ENCODE peak calls at places on chromosome 12, in ten cellular contexts. U is OCI-LY7, N is endothelial cell of umbilical vein, S is keratinocyte, M is Karpas-422, Q is GM12878, K is mammary epithelial cell, A is PC-3, P is H9, G is fibroblast of lung. E is an unnamed sample. For H4K20me1, the result is how much of the 10 kb centered on the place peaks cover.

GRCh38 chr12:114888458-114888857 is 204.5 kb upstream of the TBX3 start:
- DNase-seq in U (no peak), N (no peak), S (no peak), M (no peak), Q (no peak), K (peak), A (peak), P (no peak), G (peak), E (peak)

GRCh38 chr12:59067068-59067467 is 146.8 kb upstream of the LRIG3 start:
- DNase-seq in U (no peak), N (peak), S (peak), M (no peak), Q (no peak), K (peak), A (peak), P (no peak), G (peak), E (peak)

GRCh38 chr12:9329019-9329418 is 120.8 kb upstream of the PZP start:
- DNase-seq in U (no peak), N (no peak), S (no peak), M (no peak), Q (no peak), K (no peak), A (no peak), P (no peak), G (no peak), E (no peak)

GRCh38 chr12:13465641-13466040 is 269.1 kb downstream of the EMP1 start:
- DNase-seq in U (no peak), N (no peak), S (no peak), M (no peak), Q (no peak), K (no peak), A (no peak), P (no peak), G (no peak), E (peak)

GRCh38 chr12:105977256-105978051 is 161.3 kb downstream of the NUAK1 start:
- DNase-seq in U (no peak), N (no peak), S (no peak), M (no peak), Q (no peak), K (peak), A (no peak), P (no peak), G (peak), E (peak)

GRCh38 chr12:4809013-4809448 is 88.8 kb downstream of the GALNT8 start:
- DNase-seq in U (no peak), N (no peak), S (no peak), M (no peak), Q (no peak), K (no peak), A (no peak), P (peak), G (peak), E (no peak)

GRCh38 chr12:6363330-6364036 is 11.9 kb downstream of the SCNN1A start:
- DNase-seq in U (peak), N (peak), S (no peak), M (no peak), Q (no peak), K (peak), A (peak), P (peak), G (peak), E (peak)

GRCh38 chr12:24200013-24200412 is 250.5 kb upstream of the SOX5 start:
- DNase-seq in U (no peak), N (peak), S (no peak), M (no peak), Q (peak), K (no peak), A (no peak), P (no peak), G (peak), E (no peak)

GRCh38 chr12:28460420-28461130 is 270.3 kb downstream of the CCDC91 start:
- DNase-seq in U (no peak), N (no peak), S (no peak), M (peak), Q (peak), K (no peak), A (no peak), P (no peak), G (no peak), E (no peak)

GRCh38 chr12:120999191-121000120 is 16.8 kb downstream of the C12orf43 start:
- DNase-seq in U (no peak), N (no peak), S (no peak), M (no peak), Q (no peak), K (no peak), A (no peak), P (peak), G (peak), E (peak)

GRCh38 chr12:20487519-20487918 is 119.2 kb downstream of the PDE3A start:
- DNase-seq in U (no peak), N (no peak), S (no peak), M (no peak), Q (no peak), K (no peak), A (no peak), P (no peak), G (no peak), E (peak)

GRCh38 chr12:69239922-69240624 is 704 bp downstream of the CPSF6 start:
- DNase-seq in U (peak), N (peak), S (no peak), M (peak), Q (no peak), K (peak), A (peak), P (peak), G (peak), E (peak)

GRCh38 chr12:69240625-69240984 is 1.2 kb downstream of the CPSF6 start:
- DNase-seq in U (peak), N (peak), S (no peak), M (peak), Q (no peak), K (peak), A (no peak), P (no peak), G (peak), E (peak)

GRCh38 chr12:69243099-69244084 is 4.0 kb downstream of the CPSF6 start:
- DNase-seq in U (peak), N (no peak), S (no peak), M (no peak), Q (peak), K (no peak), A (no peak), P (no peak), G (no peak), E (no peak)

GRCh38 chr12:69239286-69239921 is at the start of gene CPSF6:
- DNase-seq in U (peak), N (peak), S (peak), M (peak), Q (peak), K (peak), A (peak), P (peak), G (peak), E (peak)

DNA sequence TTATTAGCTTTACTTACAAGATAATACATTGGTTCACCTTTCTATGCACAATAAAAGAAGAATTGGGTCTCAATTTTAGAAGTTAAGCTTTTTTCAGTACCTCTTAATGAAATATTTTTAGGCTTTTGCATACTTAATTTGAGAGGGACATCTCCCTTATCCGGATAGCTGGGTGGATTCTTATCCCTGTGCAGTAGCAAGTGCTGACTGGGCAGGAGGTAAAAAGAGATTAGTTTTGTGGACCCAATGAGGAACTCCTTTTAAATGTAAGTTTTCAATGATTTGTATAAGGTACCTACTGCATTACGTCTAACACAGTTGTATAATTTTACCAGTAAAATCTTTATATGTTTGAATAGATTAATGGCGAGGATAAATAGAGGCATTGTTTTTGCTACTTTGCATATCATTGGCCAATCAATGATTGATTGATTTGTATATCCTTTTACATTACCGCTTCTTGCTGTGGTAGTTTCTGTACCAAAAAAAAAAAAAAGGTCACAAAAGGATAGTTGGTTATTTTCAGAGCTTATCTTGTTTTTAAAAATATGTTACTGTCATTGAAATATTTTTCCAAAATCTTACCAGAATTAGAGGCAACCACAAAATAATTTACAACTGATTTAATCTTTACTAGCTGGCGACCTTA is 2.2 kb downstream of the CPSF6 start:
- DNase-seq in U (peak), N (peak), S (no peak), M (no peak), Q (no peak), K (peak), A (no peak), P (no peak), G (peak), E (peak)
- H4K20me1 ChIP-seq in U (under half), N (under half), S (under half), M (under half), Q (under half), K (under half), A (half or more), P (under half), G (under half), E (under half)

DNA sequence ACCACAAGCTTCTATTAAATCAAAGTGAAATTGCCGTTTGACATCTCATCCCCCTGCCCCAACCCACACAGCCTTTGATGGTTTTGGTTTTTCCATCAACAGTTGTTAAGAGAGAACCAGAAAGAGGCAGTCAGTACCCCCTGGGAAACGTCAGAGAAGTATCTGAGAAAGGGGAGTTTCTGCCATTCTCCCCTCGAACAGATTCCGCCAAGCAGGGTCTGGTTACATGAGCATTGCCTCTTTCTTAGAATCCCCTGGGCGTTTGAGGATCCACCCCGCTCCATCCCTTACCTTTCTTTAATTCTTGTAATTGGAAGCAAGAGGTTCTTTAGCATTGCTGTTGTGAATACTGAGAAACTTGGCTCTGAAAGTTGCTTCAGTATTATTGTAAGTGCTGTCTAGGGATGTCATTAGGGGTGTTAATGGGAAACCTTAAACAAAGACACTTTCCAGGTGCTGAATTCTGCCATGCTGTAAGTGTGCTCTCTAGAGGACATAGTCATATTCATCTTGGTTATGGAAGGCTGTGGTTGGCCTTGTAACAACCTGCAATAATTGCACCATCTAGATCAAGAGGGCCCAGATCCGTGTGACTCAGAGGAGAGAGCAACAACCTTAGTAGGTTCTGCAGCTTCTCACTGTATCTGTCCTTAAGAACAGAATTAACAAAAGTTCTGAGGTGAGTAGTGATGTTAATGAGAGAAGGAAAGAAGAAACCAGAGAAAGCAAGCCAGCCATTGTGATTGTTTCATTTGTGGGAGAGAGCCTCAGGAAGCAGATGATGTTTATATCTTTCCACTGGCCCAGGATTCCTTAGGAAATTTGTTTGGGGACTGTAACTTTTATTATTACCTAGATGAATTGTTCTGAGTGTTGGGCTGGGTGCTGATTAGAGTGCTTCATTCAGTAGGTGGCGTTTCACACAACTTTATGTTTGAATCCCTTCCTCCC is 8.9 kb downstream of the TMBIM6 start:
- DNase-seq in U (peak), N (peak), S (no peak), M (peak), Q (peak), K (peak), A (peak), P (no peak), G (peak), E (peak)
- H4K20me1 ChIP-seq in U (under half), N (under half), S (under half), M (under half), Q (under half), K (under half), A (half or more), P (under half), G (under half), E (under half)

DNA sequence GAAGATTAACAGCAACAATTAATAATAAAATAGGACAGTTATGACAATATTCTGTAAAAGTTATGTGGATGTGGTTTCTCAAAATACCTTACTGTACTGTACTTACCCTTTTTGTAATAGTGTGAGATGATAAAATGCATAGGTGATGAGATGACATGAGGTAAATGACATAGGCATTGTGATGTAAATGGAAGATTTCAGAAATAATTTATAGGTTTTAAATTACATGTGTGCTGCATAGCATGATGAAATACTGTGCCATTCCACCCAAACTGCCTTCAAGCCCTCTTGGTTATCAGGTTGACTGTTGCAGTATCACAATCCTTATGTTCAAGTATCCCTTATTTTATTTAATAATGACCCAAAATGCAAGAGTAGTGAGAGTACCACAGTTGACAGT is 22.2 kb downstream of the USP15 start:
- DNase-seq in U (no peak), N (no peak), S (no peak), M (no peak), Q (no peak), K (no peak), A (no peak), P (no peak), G (no peak), E (no peak)
- H4K20me1 ChIP-seq in U (under half), N (under half), S (under half), M (under half), Q (under half), K (under half), A (under half), P (under half), G (under half), E (under half)

GRCh38 chr12:57176846-57177245 is 29.4 kb upstream of the LRP1-AS start:
- DNase-seq in U (no peak), N (no peak), S (no peak), M (no peak), Q (no peak), K (peak), A (peak), P (no peak), G (no peak), E (peak)
- H4K20me1 ChIP-seq in U (under half), N (under half), S (under half), M (under half), Q (under half), K (under half), A (under half), P (under half), G (under half), E (under half)

GRCh38 chr12:122853582-122854245 is 18.5 kb downstream of the HIP1R start:
- DNase-seq in U (no peak), N (no peak), S (no peak), M (no peak), Q (no peak), K (no peak), A (no peak), P (no peak), G (no peak), E (no peak)
- H4K20me1 ChIP-seq in U (under half), N (under half), S (under half), M (under half), Q (under half), K (under half), A (under half), P (under half), G (under half), E (under half)

DNA sequence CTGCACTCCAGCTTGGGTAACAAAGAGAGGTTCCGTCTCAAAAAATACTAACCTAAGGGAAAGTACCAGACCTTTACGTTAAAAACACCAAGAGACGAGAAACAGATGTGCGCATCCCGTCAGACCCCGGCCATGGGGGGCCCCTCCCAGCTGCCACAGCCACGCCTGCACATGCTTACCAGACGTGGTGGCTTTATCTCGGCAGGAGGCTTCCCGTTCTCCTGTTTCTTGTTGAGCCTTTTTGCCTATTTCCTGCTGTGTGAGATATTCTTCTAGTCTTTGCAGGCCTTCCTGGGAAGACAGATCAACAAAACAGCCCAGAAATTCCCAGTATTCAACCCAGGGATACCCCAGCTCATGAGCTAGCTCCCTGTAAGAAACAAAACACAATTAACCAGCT is 23.6 kb downstream of the PGAM5 start:
- DNase-seq in U (no peak), N (no peak), S (no peak), M (no peak), Q (no peak), K (no peak), A (no peak), P (no peak), G (no peak), E (no peak)
- H4K20me1 ChIP-seq in U (under half), N (under half), S (under half), M (under half), Q (under half), K (under half), A (under half), P (under half), G (under half), E (under half)

DNA sequence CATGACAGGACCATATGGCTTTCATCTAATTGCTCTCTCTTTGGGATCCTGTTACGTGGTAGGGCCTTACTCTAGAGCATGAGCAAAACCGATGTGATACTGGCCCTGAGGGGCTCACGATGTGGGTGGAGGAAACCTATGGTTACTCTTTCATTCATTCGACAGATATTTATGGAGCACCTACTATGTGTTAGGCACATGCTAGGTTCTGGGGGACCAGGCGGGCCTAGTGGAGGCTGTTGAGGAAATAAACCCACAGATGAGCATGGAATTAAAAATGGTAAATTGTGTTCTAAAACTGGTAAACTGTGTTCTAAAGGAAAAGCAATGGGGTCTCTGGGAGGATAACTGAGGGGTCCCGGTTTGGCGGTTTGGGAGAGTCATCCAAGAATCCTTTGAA is 14.8 kb downstream of the SH2B3 start:
- DNase-seq in U (no peak), N (no peak), S (no peak), M (no peak), Q (no peak), K (no peak), A (no peak), P (no peak), G (no peak), E (no peak)
- H4K20me1 ChIP-seq in U (under half), N (under half), S (under half), M (under half), Q (under half), K (under half), A (under half), P (under half), G (under half), E (under half)

DNA sequence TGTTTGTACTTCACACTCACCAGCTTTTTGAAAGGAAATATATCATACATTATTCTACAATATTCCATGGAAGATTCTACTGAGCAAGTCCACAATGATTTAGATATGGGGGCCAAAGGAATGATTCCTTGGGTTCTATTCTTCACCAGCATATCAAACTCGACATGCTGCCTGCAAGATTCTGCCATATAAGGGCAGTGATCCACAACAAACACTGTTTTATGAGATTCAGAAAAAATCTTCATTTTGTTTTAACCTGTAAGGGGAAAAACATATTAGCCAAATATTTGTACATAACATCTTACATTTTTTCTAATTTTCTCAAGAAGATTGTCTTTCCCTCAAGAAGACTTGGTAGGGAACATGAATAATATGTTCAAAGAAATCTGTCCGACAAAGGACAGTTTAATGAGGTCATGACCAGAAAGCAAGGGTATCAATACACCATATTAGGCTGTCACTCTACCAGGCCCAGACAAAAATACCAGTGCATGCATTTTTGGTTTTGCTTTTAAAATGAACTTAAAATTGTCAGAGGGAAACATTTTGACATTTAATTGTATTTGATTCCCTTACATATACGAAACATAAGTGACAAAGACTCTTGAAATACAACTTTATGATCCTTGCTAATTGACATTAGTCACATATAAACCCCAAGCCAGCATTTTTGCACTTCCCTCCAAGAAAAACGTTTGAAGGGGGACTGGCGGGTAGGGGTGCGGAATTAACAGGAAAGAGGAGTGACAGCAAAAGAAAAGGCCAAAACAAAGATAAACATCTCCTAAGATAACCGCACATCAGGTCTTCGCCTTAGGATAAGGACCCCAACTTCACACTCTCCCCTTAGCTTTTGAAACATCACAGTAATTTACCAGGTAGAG is 980 bp downstream of the INTS13 start:
- DNase-seq in U (no peak), N (peak), S (no peak), M (peak), Q (no peak), K (no peak), A (peak), P (no peak), G (no peak), E (peak)
- H4K20me1 ChIP-seq in U (under half), N (under half), S (under half), M (under half), Q (under half), K (under half), A (half or more), P (under half), G (under half), E (under half)

DNA sequence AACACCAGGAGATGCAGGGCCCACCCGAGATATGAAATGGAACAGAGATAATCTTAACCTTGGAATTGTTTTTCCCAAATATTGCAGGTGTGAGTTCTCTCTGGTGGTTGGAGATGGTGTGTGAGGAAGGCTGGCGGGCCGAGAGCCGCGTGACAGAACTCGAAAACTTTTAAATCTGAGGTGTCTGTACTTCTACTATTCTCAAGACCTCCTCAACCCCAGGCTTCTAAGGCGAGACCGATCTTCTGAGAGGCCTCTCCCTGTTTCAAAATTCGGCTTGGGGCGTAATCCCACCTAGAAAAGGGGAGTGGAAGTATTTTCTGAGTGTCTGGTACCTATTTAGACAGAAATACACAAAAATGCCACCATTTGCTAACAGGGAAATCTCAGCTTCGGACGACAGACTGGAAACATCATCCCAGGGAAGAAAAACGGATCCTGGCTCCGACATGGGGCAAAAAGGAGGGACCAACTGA is 610 bp downstream of the SARNP start:
- DNase-seq in U (peak), N (peak), S (no peak), M (peak), Q (no peak), K (no peak), A (peak), P (no peak), G (no peak), E (peak)
- H4K20me1 ChIP-seq in U (under half), N (under half), S (under half), M (under half), Q (under half), K (under half), A (under half), P (under half), G (under half), E (under half)

E was measured in GM23248.